ENCODE peak calls at places on chromosome 11, in five cellular contexts. X, M, L, C and Y are unnamed samples. For H3K27me3, the result is how much of the 10 kb centered on the place peaks cover.

GRCh38 chr11:45803981-45804805 is 756 bp upstream of the SLC35C1 start:
- DNase-seq in L (peak), X (peak), C (peak), M (peak), Y (peak)

GRCh38 chr11:27886765-27887328 is 186.6 kb upstream of the BDNF start:
- DNase-seq in X (no peak), M (no peak), L (no peak), C (peak), Y (no peak)

GRCh38 chr11:83456075-83456474 is 169.9 kb upstream of the CCDC90B start:
- DNase-seq in C (peak), L (no peak), M (no peak), X (no peak), Y (no peak)

GRCh38 chr11:124930799-124931198 is 5.0 kb downstream of the HEPACAM start:
- DNase-seq in X (no peak), L (no peak), C (no peak), M (no peak), Y (no peak)

GRCh38 chr11:126188332-126189108 is 22.9 kb downstream of the RPUSD4 start:
- DNase-seq in X (no peak), L (no peak), C (no peak), M (no peak), Y (no peak)

GRCh38 chr11:19967796-19968195 is 192.5 kb downstream of the DBX1 start:
- DNase-seq in M (no peak), L (no peak), X (no peak), C (no peak), Y (no peak)

GRCh38 chr11:9013373-9013772 is 9.6 kb upstream of the NRIP3 start:
- DNase-seq in C (no peak), X (no peak), L (no peak), M (no peak), Y (no peak)

GRCh38 chr11:119832132-119832531 is 103.1 kb upstream of the NECTIN1 start:
- DNase-seq in C (no peak), X (no peak), L (no peak), M (no peak), Y (no peak)

GRCh38 chr11:70174846-70175764 is 28.0 kb upstream of the FADD start:
- DNase-seq in L (no peak), M (no peak), C (no peak), X (no peak), Y (no peak)

GRCh38 chr11:70586261-70587094 is 188.1 kb downstream of the CTTN start:
- DNase-seq in M (no peak), C (no peak), L (no peak), X (no peak), Y (no peak)

GRCh38 chr11:3153291-3153861 is 11.7 kb downstream of the OSBPL5 start:
- DNase-seq in M (peak), C (peak), X (no peak), L (peak), Y (no peak)

GRCh38 chr11:75239551-75240290 is 853 bp upstream of the TPBGL start:
- DNase-seq in C (no peak), X (no peak), L (no peak), M (no peak), Y (no peak)

GRCh38 chr11:88359529-88359928 is 22.0 kb upstream of the CTSC start:
- DNase-seq in X (no peak), M (no peak), L (no peak), C (no peak), Y (no peak)

GRCh38 chr11:16739326-16739875 is 954 bp downstream of the C11orf58 start:
- DNase-seq in C (peak), L (no peak), M (peak), X (no peak), Y (peak)

GRCh38 chr11:117671370-117671769 is 125.6 kb downstream of the DSCAML1 start:
- DNase-seq in M (no peak), X (no peak), C (no peak), L (no peak), Y (no peak)

GRCh38 chr11:46383404-46383758 is 1.9 kb downstream of the MDK start:
- DNase-seq in L (no peak), C (no peak), X (no peak), M (no peak), Y (no peak)

GRCh38 chr11:7220636-7221035 is 31.1 kb upstream of the SYT9 start:
- DNase-seq in L (no peak), X (no peak), M (no peak), C (no peak), Y (no peak)

GRCh38 chr11:130071211-130071712 is 1.6 kb downstream of the APLP2 start:
- DNase-seq in C (peak), X (no peak), M (peak), L (no peak), Y (no peak)

GRCh38 chr11:130069684-130070108 is at the start of gene APLP2:
- DNase-seq in C (peak), X (peak), L (peak), M (peak), Y (peak)

GRCh38 chr11:130068986-130069683 is 559 bp upstream of the APLP2 start:
- DNase-seq in L (peak), C (peak), M (peak), X (peak), Y (peak)

GRCh38 chr11:130070829-130071205 is 1.1 kb downstream of the APLP2 start:
- DNase-seq in M (peak), C (peak), L (no peak), X (no peak), Y (no peak)

DNA sequence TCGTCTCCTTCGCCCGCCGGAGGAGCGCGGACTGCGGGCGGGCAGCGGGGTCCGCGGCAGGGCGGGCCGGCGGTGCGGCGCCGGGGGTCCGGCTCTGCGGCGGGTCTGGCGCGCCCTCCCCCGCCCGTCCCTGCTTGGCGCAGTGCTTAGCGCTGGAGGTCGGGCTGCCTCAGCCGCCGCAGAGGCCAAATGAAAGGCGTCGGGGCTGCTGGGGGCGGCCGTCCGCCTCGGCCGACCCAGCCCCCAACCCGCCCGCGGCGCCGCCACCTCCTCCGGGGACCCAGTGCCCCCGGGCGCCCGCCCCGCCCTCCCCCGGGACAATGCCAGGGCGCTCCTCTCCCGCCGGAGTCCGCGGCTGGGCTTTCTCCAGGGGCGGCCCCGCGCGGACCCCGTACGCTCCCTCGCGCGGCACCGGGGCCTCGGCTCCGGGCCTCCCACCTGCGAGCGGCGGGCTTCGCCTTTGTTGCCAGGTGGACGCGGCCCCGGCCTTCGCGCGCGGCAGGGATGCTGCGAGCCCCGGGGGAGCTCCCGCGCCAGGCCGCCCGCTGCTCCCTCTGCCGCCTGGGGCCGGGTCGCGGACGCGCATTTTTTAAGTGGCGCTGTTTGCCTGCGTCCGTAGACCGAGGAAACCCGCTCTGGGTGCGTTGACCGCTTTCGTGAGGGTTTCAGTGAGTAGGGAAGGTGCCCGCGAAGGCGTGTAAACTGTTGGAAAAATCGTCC is 575 bp downstream of the APLP2 start:
- DNase-seq in C (peak), L (no peak), M (peak), X (peak), Y (no peak)
- TF ChIP-seq CTCF in C (peak), L (no peak), M (peak), X (no peak), Y (peak)

GRCh38 chr11:64384039-64384737 is 25.2 kb downstream of the RPS6KA4 start:
- DNase-seq in C (no peak), X (no peak), M (no peak), L (no peak), Y (no peak)

GRCh38 chr11:64381350-64381749 is 22.4 kb downstream of the RPS6KA4 start:
- DNase-seq in L (no peak), X (no peak), M (no peak), C (no peak), Y (no peak)

GRCh38 chr11:64384981-64385952 is 26.3 kb downstream of the RPS6KA4 start:
- DNase-seq in M (no peak), X (no peak), L (no peak), C (no peak), Y (no peak)

GRCh38 chr11:64382586-64382985 is 23.6 kb downstream of the RPS6KA4 start:
- DNase-seq in C (no peak), X (no peak), L (no peak), M (no peak), Y (no peak)

DNA sequence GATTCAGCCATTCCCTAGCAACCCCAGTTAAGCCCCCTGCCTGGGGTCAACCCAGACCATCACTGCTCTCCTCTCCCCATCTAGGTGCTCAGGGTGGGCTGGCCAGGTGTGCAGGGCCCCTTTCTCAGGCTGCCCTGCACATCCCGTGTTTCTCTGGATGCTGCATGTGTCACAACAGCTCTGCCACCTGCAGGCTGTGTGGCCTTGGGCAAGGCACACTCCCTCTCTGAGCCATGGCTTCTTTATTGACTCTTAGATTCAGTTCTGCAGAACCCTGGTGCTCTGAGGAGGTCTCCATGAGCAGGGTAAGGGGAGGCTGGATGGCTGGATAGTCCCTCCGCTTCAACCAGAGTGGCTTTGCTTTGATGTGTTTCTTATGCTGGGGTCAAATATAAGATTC is 24.6 kb downstream of the RPS6KA4 start:
- DNase-seq in L (no peak), X (no peak), M (no peak), C (no peak), Y (no peak)
- H3K27me3 ChIP-seq in L (under half), X (under half), M (under half), C (under half), Y (under half)

GRCh38 chr11:66259225-66259624 is 9.2 kb upstream of the RAB1B start:
- DNase-seq in C (no peak), X (no peak), L (no peak), M (no peak), Y (no peak)

GRCh38 chr11:66261578-66261977 is 6.9 kb upstream of the RAB1B start:
- DNase-seq in M (no peak), X (no peak), L (no peak), C (no peak), Y (no peak)

GRCh38 chr11:66262191-66262590 is 6.2 kb upstream of the RAB1B start:
- DNase-seq in L (no peak), C (no peak), X (no peak), M (no peak), Y (no peak)

GRCh38 chr11:66259976-66260375 is 8.5 kb upstream of the RAB1B start:
- DNase-seq in X (no peak), M (no peak), L (no peak), C (no peak), Y (no peak)

GRCh38 chr11:66258473-66258893 is 10.0 kb upstream of the RAB1B start:
- DNase-seq in X (no peak), C (no peak), M (no peak), L (no peak), Y (no peak)
- H3K27ac ChIP-seq in X (peak), C (no peak), M (peak), L (peak), Y (peak)

GRCh38 chr11:37718431-37718999 is 1120.5 kb upstream of the RAG2 start:
- DNase-seq in X (no peak), L (no peak), C (no peak), M (no peak), Y (no peak)
- TF ChIP-seq CTCF in X (no peak), L (no peak), C (no peak), M (no peak), Y (no peak)

DNA sequence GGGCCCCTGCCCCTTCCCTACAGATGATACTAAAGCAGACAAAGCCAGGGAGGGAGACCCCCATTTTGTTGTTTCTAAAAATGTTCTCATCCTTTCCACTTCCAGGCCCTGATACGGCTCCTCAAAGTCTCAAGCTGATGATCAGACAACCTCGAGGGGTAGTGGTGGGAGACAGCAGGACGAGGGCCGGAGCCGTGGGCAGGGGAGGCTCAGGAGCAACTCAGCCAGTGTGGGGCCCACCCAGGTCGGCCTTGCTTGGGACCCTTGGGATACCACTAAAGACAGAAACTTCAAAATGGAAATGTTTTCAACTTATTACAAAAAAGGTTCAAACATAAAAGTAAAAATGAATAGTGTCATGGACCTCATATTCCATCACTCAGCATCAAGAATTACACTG is 15.2 kb upstream of the VPS37C start:
- DNase-seq in X (no peak), C (no peak), M (no peak), L (no peak), Y (no peak)
- H3K27me3 ChIP-seq in X (under half), C (under half), M (under half), L (under half), Y (under half)

DNA sequence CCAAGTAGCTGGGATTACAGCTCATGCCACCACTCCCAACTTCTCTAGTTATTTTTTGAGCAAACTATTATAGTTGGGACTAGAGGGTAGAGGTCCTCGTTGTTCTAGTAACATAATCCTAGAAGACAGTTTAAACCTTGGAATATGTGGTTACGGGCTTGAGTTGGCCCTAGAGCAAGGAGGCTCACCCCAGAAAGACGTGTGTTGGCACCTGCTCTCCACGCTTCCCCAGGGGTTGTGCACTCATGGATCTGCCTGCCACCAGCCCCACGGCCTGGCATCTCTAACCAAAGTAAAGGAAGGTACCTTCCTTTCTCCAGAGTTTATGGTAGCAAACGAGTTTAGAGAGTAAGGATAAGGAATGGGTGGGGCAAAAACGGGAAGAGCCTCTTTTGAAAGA is 79.0 kb downstream of the SCN3B start:
- DNase-seq in X (no peak), L (no peak), M (no peak), C (no peak), Y (no peak)
- H3K27ac ChIP-seq in X (no peak), L (no peak), M (no peak), C (no peak), Y (no peak)

GRCh38 chr11:2093575-2094353 is 45.4 kb downstream of the IGF2 start:
- DNase-seq in X (no peak), L (no peak), M (no peak), C (peak), Y (no peak)

GRCh38 chr11:2094354-2095197 is 44.6 kb downstream of the IGF2 start:
- DNase-seq in X (no peak), L (no peak), M (no peak), C (no peak), Y (no peak)

GRCh38 chr11:2091786-2092463 is 47.3 kb downstream of the IGF2 start:
- DNase-seq in L (no peak), M (no peak), X (no peak), C (no peak), Y (no peak)

GRCh38 chr11:2092464-2092910 is 46.7 kb downstream of the IGF2 start:
- DNase-seq in M (no peak), C (no peak), X (no peak), L (no peak), Y (no peak)

GRCh38 chr11:2092956-2093412 is 46.2 kb downstream of the IGF2 start:
- DNase-seq in C (peak), X (peak), L (no peak), M (peak), Y (peak)
- TF ChIP-seq CTCF in C (no peak), X (no peak), L (no peak), M (no peak), Y (no peak)